ENCODE peak calls at places on chromosome 6, in eight cellular contexts. T is HS-27A; M is skeletal muscle cell; Q is PC-9; D is AG04449; O is KBM-7; L is activated CD8-positive, alpha-beta memory T cell treated with anti-CD3 and anti-CD28 coated beads for 24 hours; U is heart left ventricle. I is an unnamed sample.

GRCh38 chr6:47919875-47920274 is 138.0 kb downstream of the OPN5 start:
- DNase-seq in Q (no peak), D (no peak), M (no peak), T (no peak), U (no peak), O (no peak), L (no peak), I (no peak)

GRCh38 chr6:107708435-107708834 is 115.7 kb downstream of the SCML4 start:
- DNase-seq in O (no peak), Q (peak), T (no peak), U (no peak), L (no peak), D (no peak), M (no peak), I (no peak)

GRCh38 chr6:112439010-112439409 is 91.9 kb downstream of the RFPL4B start:
- DNase-seq in M (no peak), T (no peak), O (no peak), Q (no peak), U (no peak), D (no peak), L (no peak), I (no peak)

GRCh38 chr6:11851405-11851804 is 72.8 kb upstream of the ADTRP start:
- DNase-seq in T (peak), U (no peak), O (no peak), L (no peak), D (peak), Q (peak), M (peak), I (no peak)

GRCh38 chr6:8483650-8484049 is 48.3 kb upstream of the SLC35B3 start:
- DNase-seq in Q (no peak), L (no peak), M (no peak), T (no peak), D (no peak), O (no peak), U (no peak), I (no peak)

GRCh38 chr6:151445482-151445881 is 6.4 kb downstream of the RMND1 start:
- DNase-seq in D (peak), T (peak), U (no peak), O (no peak), M (peak), L (no peak), Q (no peak), I (no peak)

GRCh38 chr6:122145741-122146240 is 253.7 kb upstream of the HSF2 start:
- DNase-seq in Q (no peak), L (no peak), T (no peak), U (no peak), D (no peak), O (no peak), M (no peak), I (no peak)

GRCh38 chr6:161511455-161512159 is 237.7 kb upstream of the AGPAT4 start:
- DNase-seq in T (no peak), Q (no peak), O (no peak), D (no peak), U (no peak), L (no peak), M (no peak), I (no peak)

GRCh38 chr6:133769463-133769862 is 119.5 kb upstream of the TCF21 start:
- DNase-seq in T (no peak), D (no peak), Q (no peak), U (no peak), M (no peak), O (no peak), L (no peak), I (no peak)

GRCh38 chr6:80633412-80633811 is 526.9 kb downstream of the BCKDHB start:
- DNase-seq in M (no peak), T (no peak), Q (no peak), U (no peak), L (no peak), D (no peak), O (no peak), I (no peak)

GRCh38 chr6:154127638-154128037 is 88.6 kb downstream of the OPRM1 start:
- DNase-seq in T (no peak), Q (no peak), L (no peak), U (no peak), O (no peak), D (no peak), M (no peak), I (no peak)

GRCh38 chr6:40587240-40588069 is at the start of gene LRFN2:
- DNase-seq in O (peak), U (peak), L (peak), D (no peak), M (peak), T (no peak), Q (no peak), I (peak)

GRCh38 chr6:108714012-108714773 is 134.0 kb upstream of the ARMC2 start:
- DNase-seq in M (peak), D (no peak), T (no peak), L (no peak), O (peak), U (no peak), Q (peak), I (peak)

GRCh38 chr6:28005124-28005662 is 48.2 kb downstream of the OR2B6 start:
- DNase-seq in L (no peak), O (no peak), Q (no peak), D (no peak), M (no peak), U (no peak), T (no peak), I (no peak)

GRCh38 chr6:2244261-2245102 is 923 bp downstream of the GMDS start:
- DNase-seq in M (no peak), U (no peak), D (no peak), O (peak), T (no peak), L (no peak), Q (peak), I (no peak)

GRCh38 chr6:45163952-45164766 is 164.0 kb upstream of the RUNX2 start:
- DNase-seq in Q (no peak), U (no peak), T (no peak), D (no peak), L (peak), O (no peak), M (no peak), I (peak)

I was measured in T-helper 2 cell treated with Interferon-gamma antibody and Interleukin-4, amounts not matched to agents 5 μg/mL and 100 μg/mL, for 36 hours.